ENCODE peak calls at places on chromosomes 16 and 17, in five cellular contexts. N, J, A, B and Y are unnamed samples.

GRCh38 chr17:40348562-40349476 is 15.7 kb downstream of the GJD3 start:
- DNase-seq in N (no peak), J (no peak), A (no peak), B (no peak), Y (no peak)

GRCh38 chr17:34823023-34823422 is 138.2 kb downstream of the CCT6B start:
- DNase-seq in N (no peak), J (peak), A (no peak), B (no peak), Y (no peak)

GRCh38 chr17:63841350-63842172 is 924 bp downstream of the SMARCD2 start:
- DNase-seq in N (peak), J (peak), A (peak), B (no peak), Y (peak)

GRCh38 chr17:15782809-15783208 is 50.7 kb downstream of the TBC1D26 start:
- DNase-seq in N (peak), J (no peak), A (peak), B (no peak), Y (no peak)

GRCh38 chr16:68328151-68328859 is 17.5 kb downstream of the PRMT7 start:
- DNase-seq in N (peak), J (peak), A (peak), B (peak), Y (peak)

GRCh38 chr17:45823598-45823997 is 21.1 kb upstream of the SPPL2C start:
- DNase-seq in N (no peak), J (no peak), A (peak), B (no peak), Y (no peak)

GRCh38 chr16:19907161-19907992 is 22.7 kb upstream of the GPRC5B start:
- DNase-seq in N (peak), J (peak), A (peak), B (no peak), Y (peak)

GRCh38 chr17:17913695-17914332 is 58.4 kb downstream of the TOM1L2 start:
- DNase-seq in N (peak), J (peak), A (no peak), B (peak), Y (peak)

GRCh38 chr17:66423436-66423922 is 121.1 kb downstream of the PRKCA start:
- DNase-seq in N (no peak), J (no peak), A (no peak), B (no peak), Y (no peak)

GRCh38 chr16:22948603-22949368 is 134.8 kb downstream of the HS3ST2 start:
- DNase-seq in N (peak), J (peak), A (peak), B (no peak), Y (peak)

GRCh38 chr16:10964891-10965326 is 20.5 kb downstream of the CLEC16A start:
- DNase-seq in N (no peak), J (no peak), A (no peak), B (no peak), Y (peak)

GRCh38 chr16:13453325-13453724 is 466.6 kb upstream of the ERCC4 start:
- DNase-seq in N (no peak), J (no peak), A (no peak), B (peak), Y (peak)

GRCh38 chr17:2453865-2454264 is 53.0 kb upstream of the MNT start:
- DNase-seq in N (no peak), J (no peak), A (no peak), B (no peak), Y (peak)
- TF ChIP-seq CTCF in N (no peak), J (no peak), A (no peak), B (no peak), Y (no peak)

GRCh38 chr16:89602952-89603590 is 10.4 kb upstream of the DPEP1 start:
- DNase-seq in N (no peak), J (no peak), A (no peak), B (peak), Y (no peak)
- H3K4me3 ChIP-seq in N (no peak), J (no peak), A (no peak), B (no peak), Y (no peak)

GRCh38 chr17:44780845-44781480 is 22.2 kb downstream of the ADAM11 start:
- DNase-seq in N (no peak), J (no peak), A (no peak), B (no peak), Y (no peak)
- TF ChIP-seq CTCF in N (no peak), J (no peak), A (no peak), B (no peak), Y (no peak)

GRCh38 chr16:50065241-50065623 is 538 bp upstream of the HEATR3 start:
- DNase-seq in N (no peak), J (no peak), A (no peak), B (no peak), Y (no peak)
- H3K4me3 ChIP-seq in N (peak), J (peak), A (peak), B (peak), Y (peak)

GRCh38 chr16:74874123-74874522 is 99.5 kb upstream of the FA2H start:
- DNase-seq in N (no peak), J (no peak), A (no peak), B (no peak), Y (no peak)

GRCh38 chr16:74877706-74878105 is 103.1 kb upstream of the FA2H start:
- DNase-seq in N (no peak), J (no peak), A (no peak), B (no peak), Y (no peak)

GRCh38 chr16:74871608-74872007 is 97.0 kb upstream of the FA2H start:
- DNase-seq in N (no peak), J (no peak), A (peak), B (no peak), Y (no peak)

GRCh38 chr16:74872302-74872701 is 97.7 kb upstream of the FA2H start:
- DNase-seq in N (no peak), J (no peak), A (no peak), B (no peak), Y (no peak)

GRCh38 chr16:74874912-74875311 is 100.3 kb upstream of the FA2H start:
- DNase-seq in N (no peak), J (no peak), A (no peak), B (no peak), Y (no peak)
- TF ChIP-seq CTCF in N (no peak), J (no peak), A (no peak), B (no peak), Y (no peak)

GRCh38 chr16:78606572-78606971 is 507.1 kb downstream of the WWOX start:
- DNase-seq in N (no peak), J (no peak), A (peak), B (no peak), Y (no peak)

GRCh38 chr16:78607022-78607421 is 507.6 kb downstream of the WWOX start:
- DNase-seq in N (peak), J (no peak), A (no peak), B (no peak), Y (no peak)

GRCh38 chr16:78609542-78610253 is 510.2 kb downstream of the WWOX start:
- DNase-seq in N (no peak), J (no peak), A (no peak), B (no peak), Y (no peak)

GRCh38 chr16:78607465-78607864 is 508.0 kb downstream of the WWOX start:
- DNase-seq in N (peak), J (peak), A (no peak), B (no peak), Y (no peak)

GRCh38 chr16:78608305-78608776 is 508.9 kb downstream of the WWOX start:
- DNase-seq in N (no peak), J (no peak), A (no peak), B (no peak), Y (no peak)
- H3K4me3 ChIP-seq in N (no peak), J (no peak), A (no peak), B (no peak), Y (no peak)

GRCh38 chr16:21684199-21684598 is 20.4 kb downstream of the OTOA start:
- DNase-seq in N (no peak), J (peak), A (peak), B (no peak), Y (peak)
- TF ChIP-seq CTCF in N (peak), J (peak), A (peak), B (peak), Y (peak)